ENCODE peak calls at places on chromosomes 4 and X, in seven cellular contexts. I is fibroblast of villous mesenchyme, H is lung, G is left lung, V is K562, W is GM13977, L is transverse colon. K is an unnamed sample.
A peak's percentile ranks its signal among the peaks of the same experiment; 100 is the strongest.

GRCh38 chrX:7110821-7111276 is 36.7 kb upstream of the STS start:
- DNase-seq in G (no peak), I (peak; percentile 13), W (no peak), L (no peak), V (no peak), H (no peak), K (no peak)

GRCh38 chrX:45445745-45446412 is 245.2 kb upstream of the DIPK2B start:
- DNase-seq in V (no peak), W (no peak), G (no peak), I (peak; percentile 86), H (no peak), L (no peak), K (no peak)

GRCh38 chr4:157713342-157713741 is 459.5 kb downstream of the GASK1B start:
- DNase-seq in G (no peak), H (no peak), I (peak; percentile 3), L (no peak), V (no peak), W (no peak), K (no peak)

GRCh38 chrX:72100824-72101351 is 30.8 kb downstream of the RTL5 start:
- DNase-seq in G (peak; percentile 61), H (peak; percentile 46), L (peak; percentile 41), I (no peak), W (peak; percentile 54), V (no peak), K (no peak)

GRCh38 chrX:9133426-9133825 is 99.5 kb upstream of the FAM9B start:
- DNase-seq in H (no peak), L (no peak), W (no peak), I (peak; percentile 40), V (no peak), G (no peak), K (no peak)

GRCh38 chrX:56800307-56800706 is 71.3 kb downstream of the NBDY start:
- DNase-seq in W (peak; percentile 3), L (peak; percentile 3), V (no peak), I (no peak), H (no peak), G (peak; percentile 12), K (peak; percentile 17)

GRCh38 chr4:128225148-128225547 is 62.5 kb downstream of the PGRMC2 start:
- DNase-seq in V (no peak), I (peak; percentile 33), W (no peak), L (no peak), G (no peak), H (no peak), K (no peak)

GRCh38 chr4:153776601-153777000 is 12.3 kb downstream of the SFRP2 start:
- DNase-seq in W (no peak), V (no peak), L (no peak), G (no peak), H (no peak), I (no peak), K (no peak)

GRCh38 chrX:100695302-100695701 is 36.6 kb downstream of the SYTL4 start:
- DNase-seq in I (no peak), W (no peak), L (no peak), V (no peak), H (no peak), G (no peak), K (no peak)

GRCh38 chr4:85228264-85228663 is 246.7 kb upstream of the ARHGAP24 start:
- DNase-seq in H (no peak), G (no peak), V (no peak), L (no peak), I (no peak), W (no peak), K (no peak)

GRCh38 chrX:150438165-150438564 is 75.0 kb downstream of the MAMLD1 start:
- DNase-seq in W (no peak), V (no peak), I (peak; percentile 54), G (no peak), L (no peak), H (no peak), K (no peak)

GRCh38 chr4:122329876-122330595 is 48.8 kb upstream of the ADAD1 start:
- DNase-seq in V (no peak), G (no peak), H (no peak), L (no peak), I (peak; percentile 50), W (no peak), K (no peak)

DNA sequence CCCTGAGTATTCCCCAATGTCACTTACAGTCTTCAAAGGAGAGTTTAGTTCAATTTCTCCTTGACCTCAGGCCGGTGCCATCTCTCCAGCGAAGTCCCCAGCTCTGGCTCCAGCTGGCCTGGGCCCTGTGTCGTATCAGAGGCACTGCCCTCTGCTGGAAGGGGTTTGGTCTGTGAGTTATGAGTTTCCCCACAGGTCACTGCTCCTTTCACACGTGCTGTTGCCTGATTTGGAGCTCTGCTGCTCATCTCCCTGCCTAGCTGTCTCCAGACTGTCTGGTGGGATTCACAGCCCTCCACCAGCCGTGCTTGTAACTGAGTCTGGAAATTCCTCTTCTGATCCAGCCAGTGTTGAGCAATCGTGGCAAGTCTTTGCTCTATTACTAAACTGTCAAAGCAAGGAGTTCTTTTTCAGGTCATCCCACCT is at the start of gene RAP2C:
- DNase-seq in H (peak; percentile 82), I (peak; percentile 78), G (peak; percentile 78), V (peak; percentile 59), L (peak; percentile 82), W (peak; percentile 65), K (peak; percentile 63)
- TF ChIP-seq CTCF in H (peak; percentile 8), I (peak; percentile 53), G (peak; percentile 23), V (peak; percentile 69), L (peak; percentile 44), W (peak; percentile 66), K (peak; percentile 42)

DNA sequence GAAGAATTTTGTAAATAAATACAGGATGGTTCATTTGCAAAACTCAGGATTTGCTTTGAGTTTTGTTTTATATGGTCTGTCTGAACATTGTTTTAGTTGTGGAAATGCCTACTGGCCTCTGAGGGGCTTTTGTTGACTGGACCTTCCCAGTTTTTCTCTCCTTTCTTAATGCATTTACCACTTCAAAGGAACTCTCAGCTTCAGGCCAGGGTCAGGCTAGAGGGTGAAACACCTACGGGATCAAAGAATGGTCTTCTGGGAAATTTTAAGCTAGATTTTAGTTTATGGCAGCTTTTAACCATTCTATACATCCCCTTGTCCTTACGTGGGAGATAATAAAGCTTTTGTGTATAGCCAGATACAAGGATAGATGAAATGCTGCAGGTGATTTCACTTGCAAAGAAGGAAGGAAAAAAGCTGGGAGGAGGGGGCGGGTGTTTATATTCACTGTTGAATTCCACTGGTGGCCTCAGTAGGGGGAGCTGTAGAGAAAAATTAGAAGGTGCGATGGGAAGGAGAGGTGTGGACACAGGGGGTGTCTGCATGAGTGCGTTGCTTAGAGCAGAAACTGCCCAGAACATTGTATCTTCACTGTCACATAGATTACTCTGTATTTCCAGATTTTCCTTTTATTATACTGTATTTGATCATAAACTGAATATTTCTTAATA is 151.8 kb downstream of the TSPAN5 start:
- DNase-seq in L (no peak), W (no peak), V (peak; percentile 22), G (no peak), H (no peak), I (no peak), K (no peak)
- TF ChIP-seq CTCF in L (no peak), W (no peak), V (peak; percentile 65), G (no peak), H (no peak), I (peak; percentile 24), K (no peak)

GRCh38 chr4:35106091-35106734 is 1138.1 kb downstream of the ARAP2 start:
- DNase-seq in L (no peak), H (no peak), W (no peak), I (no peak), G (no peak), V (no peak), K (no peak)
- TF ChIP-seq CTCF in L (no peak), H (no peak), W (no peak), I (no peak), G (no peak), V (no peak), K (no peak)

DNA sequence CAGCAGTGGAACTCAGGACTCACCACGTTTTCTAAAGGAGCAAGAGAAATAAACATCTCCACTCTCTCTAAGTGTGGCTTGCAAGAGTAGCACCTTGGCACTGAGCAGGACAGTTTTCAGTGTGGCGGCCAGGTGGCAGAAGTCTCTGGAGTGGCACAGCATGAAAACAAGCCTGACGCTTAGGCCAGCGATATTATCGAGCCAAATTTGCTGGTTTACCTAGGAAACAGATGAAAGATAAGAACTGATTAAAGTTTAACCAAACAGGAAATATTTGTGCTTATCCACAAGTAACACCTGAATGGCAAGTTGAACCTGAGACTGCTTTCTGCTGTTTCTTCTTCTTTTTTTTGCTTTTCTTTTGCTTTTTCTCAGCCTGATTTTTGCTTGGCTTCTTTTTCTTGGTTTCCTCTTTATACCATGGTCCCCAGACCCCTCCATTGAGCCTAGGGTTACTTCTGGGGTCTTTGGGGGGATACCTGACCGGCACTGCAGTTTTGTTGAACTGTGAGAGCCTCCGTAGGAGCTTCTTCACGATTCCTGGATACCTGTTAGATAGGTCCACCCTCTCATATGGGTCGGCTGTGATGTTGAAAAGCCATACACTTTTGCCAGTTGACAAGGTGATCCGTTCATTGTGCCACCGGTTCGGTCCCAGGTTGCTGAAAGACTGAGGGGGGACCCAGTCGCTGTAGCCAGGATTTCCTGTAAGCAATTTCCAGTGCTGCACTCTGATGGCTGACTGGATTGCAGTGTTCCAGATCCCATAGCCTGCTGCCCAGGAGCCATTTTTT is 77.3 kb downstream of the ARSJ start:
- DNase-seq in W (no peak), I (no peak), H (peak; percentile 70), G (peak; percentile 70), L (peak; percentile 73), V (no peak), K (peak; percentile 73)
- TF ChIP-seq CTCF in W (peak; percentile 19), I (no peak), H (no peak), G (peak; percentile 25), L (peak; percentile 53), V (no peak), K (peak; percentile 53)

GRCh38 chr4:110163327-110164070 is 34.9 kb downstream of the ELOVL6 start:
- DNase-seq in G (no peak), H (no peak), L (no peak), I (peak; percentile 79), V (no peak), W (no peak), K (no peak)
- TF ChIP-seq CTCF in G (no peak), H (no peak), L (no peak), I (peak; percentile 35), V (no peak), W (no peak), K (no peak)

GRCh38 chr4:35175487-35175886 is 1068.8 kb downstream of the ARAP2 start:
- DNase-seq in L (no peak), H (no peak), I (no peak), W (no peak), V (no peak), G (no peak), K (no peak)
- TF ChIP-seq CTCF in L (no peak), H (no peak), I (no peak), W (no peak), V (no peak), G (no peak), K (no peak)

K was measured in pancreas.